ENCODE peak calls at places on chromosomes 7 and 10, in six cellular contexts. L is mesendoderm, E is AG04450, D is body of pancreas, A is H7, V is testis. O is an unnamed sample.

GRCh38 chr10:43131256-43131655 is 7.0 kb upstream of the CSGALNACT2 start:
- DNase-seq in L (no peak), E (no peak), D (no peak), A (no peak), V (no peak), O (no peak)

GRCh38 chr10:76546411-76546810 is 1091.2 kb downstream of the KCNMA1 start:
- DNase-seq in L (no peak), E (no peak), D (no peak), A (no peak), V (no peak), O (peak)

GRCh38 chr10:120506674-120507073 is 49.6 kb downstream of the PLPP4 start:
- DNase-seq in L (peak), E (no peak), D (no peak), A (no peak), V (no peak), O (no peak)

GRCh38 chr7:99002146-99002826 is 124.0 kb downstream of the TRRAP start:
- DNase-seq in L (no peak), E (no peak), D (no peak), A (peak), V (peak), O (peak)

GRCh38 chr10:27518261-27518660 is 14.2 kb downstream of the RAB18 start:
- DNase-seq in L (no peak), E (no peak), D (no peak), A (no peak), V (no peak), O (no peak)

GRCh38 chr10:21534611-21535493 is 820 bp downstream of the MLLT10 start:
- DNase-seq in L (peak), E (no peak), D (peak), A (peak), V (peak), O (peak)

GRCh38 chr10:69914373-69915268 is 112.9 kb downstream of the COL13A1 start:
- DNase-seq in L (peak), E (peak), D (peak), A (peak), V (peak), O (peak)

GRCh38 chr7:107982918-107983389 is 20.0 kb downstream of the LAMB1 start:
- DNase-seq in L (no peak), E (no peak), D (no peak), A (no peak), V (no peak), O (peak)

GRCh38 chr10:96588601-96589419 is 2.0 kb upstream of the TM9SF3 start:
- DNase-seq in L (no peak), E (no peak), D (no peak), A (no peak), V (no peak), O (no peak)

GRCh38 chr10:64449603-64450002 is 928.4 kb downstream of the REEP3 start:
- DNase-seq in L (no peak), E (no peak), D (no peak), A (no peak), V (no peak), O (no peak)

GRCh38 chr10:74863508-74863907 is 37.1 kb downstream of the KAT6B start:
- DNase-seq in L (no peak), E (no peak), D (no peak), A (no peak), V (no peak), O (no peak)

DNA sequence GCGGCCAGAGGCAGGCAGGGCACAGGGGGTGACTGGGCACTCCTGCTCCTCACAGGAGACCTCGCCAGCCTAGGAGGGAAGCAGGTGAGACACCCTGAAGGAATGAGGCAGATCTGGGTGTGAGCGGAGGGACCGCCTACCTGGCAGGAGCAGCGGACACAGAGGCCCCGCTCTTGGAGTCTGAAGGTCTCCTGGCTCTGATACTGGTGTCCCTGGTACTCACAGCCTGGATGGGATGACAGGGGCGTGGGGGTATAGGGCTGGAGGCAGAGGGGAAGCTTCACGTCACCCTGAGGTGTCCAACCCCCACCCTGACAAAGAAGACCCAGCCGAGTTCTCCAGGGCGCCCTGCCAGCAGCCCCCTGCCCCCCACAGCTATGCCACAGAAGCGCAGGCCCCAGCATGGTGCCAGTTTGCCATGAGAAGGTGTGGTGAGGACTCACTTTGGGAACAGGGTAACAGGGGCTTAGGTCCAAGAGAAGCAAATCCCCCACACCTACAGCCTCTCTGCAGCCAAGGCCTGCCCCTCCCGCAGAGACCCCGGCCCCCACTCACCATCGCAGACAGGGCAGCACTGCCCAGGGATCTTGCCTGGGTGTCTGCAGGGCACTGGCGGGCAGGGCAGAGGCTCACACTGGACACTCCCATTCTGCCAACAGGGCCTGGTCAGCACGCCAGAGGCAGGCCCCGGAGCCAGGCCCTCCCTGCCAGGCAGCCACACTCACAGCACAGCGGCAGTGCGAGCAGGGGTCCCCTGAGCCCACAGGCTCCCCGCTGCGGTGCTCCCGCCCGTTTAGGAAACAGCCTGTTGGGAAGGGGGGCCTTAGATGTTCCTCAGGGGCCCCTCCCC is 17.0 kb downstream of the KCP start:
- DNase-seq in L (no peak), E (no peak), D (no peak), A (peak), V (no peak), O (no peak)
- H3K4me3 ChIP-seq in L (no peak), E (no peak), D (no peak), A (no peak), V (no peak), O (no peak)

GRCh38 chr7:44324204-44325126 is 929 bp downstream of the CAMK2B start:
- DNase-seq in L (no peak), E (no peak), D (no peak), A (peak), V (no peak), O (no peak)

GRCh38 chr7:44326261-44327125 is 1.1 kb upstream of the CAMK2B start:
- DNase-seq in L (no peak), E (no peak), D (no peak), A (no peak), V (no peak), O (no peak)

GRCh38 chr7:44323381-44324203 is 1.8 kb downstream of the CAMK2B start:
- DNase-seq in L (no peak), E (no peak), D (no peak), A (no peak), V (no peak), O (no peak)

GRCh38 chr7:44325811-44326241 is 432 bp upstream of the CAMK2B start:
- DNase-seq in L (peak), E (no peak), D (no peak), A (peak), V (no peak), O (peak)

GRCh38 chr7:44325181-44325671 is at the start of gene CAMK2B:
- DNase-seq in L (no peak), E (no peak), D (no peak), A (peak), V (no peak), O (peak)
- H3K4me3 ChIP-seq in L (no peak), E (peak), D (no peak), A (peak), V (peak), O (peak)

DNA sequence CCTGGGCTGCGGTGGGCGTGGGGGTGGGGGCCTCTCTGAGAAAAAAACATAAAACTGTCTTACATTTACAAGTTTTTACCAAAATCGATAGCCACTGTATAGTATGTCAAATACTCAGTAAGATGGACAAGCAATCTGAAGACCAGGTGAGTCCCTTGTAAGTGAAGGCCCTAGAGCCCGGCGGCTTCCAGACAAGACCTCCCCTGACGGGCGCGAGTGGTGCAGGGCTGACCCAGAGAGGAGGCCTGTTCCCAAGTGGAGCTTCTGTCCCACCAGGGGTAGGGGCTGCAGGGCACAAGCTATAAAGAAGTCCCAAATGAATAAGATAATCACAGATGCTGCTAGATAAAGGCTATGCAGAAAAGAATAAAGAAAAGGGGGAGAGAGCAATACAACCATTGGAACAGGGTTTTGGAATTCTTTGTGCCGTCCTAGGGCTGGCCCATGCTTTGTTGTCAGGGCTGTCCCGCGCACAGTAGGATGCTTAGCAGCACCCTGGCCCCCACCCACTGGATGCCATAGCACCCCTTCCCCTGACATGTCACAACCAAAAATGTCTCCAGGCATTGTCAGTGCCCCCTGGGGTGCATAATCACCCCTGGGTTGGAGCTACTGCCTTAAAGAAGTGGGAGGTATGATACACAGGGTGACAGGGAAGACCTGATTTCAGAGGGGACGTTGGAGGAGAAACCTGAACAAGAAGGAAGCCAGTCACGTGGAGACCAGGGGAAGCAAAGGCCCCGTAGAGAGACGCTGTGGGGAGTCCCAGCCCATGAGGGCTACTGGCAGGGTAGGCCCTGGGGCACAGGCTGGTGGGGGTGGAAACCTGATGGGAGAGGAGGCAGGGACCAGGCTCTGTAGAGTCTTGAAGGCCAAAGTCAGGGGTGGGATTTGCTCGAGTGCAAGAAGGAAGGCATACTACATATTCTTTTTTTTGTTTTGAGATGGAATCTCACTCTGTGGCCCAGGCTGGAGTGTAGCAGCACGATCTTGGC is 43.1 kb downstream of the CHST15 start:
- DNase-seq in L (no peak), E (no peak), D (no peak), A (no peak), V (no peak), O (no peak)
- H3K4me3 ChIP-seq in L (no peak), E (no peak), D (no peak), A (no peak), V (no peak), O (no peak)

DNA sequence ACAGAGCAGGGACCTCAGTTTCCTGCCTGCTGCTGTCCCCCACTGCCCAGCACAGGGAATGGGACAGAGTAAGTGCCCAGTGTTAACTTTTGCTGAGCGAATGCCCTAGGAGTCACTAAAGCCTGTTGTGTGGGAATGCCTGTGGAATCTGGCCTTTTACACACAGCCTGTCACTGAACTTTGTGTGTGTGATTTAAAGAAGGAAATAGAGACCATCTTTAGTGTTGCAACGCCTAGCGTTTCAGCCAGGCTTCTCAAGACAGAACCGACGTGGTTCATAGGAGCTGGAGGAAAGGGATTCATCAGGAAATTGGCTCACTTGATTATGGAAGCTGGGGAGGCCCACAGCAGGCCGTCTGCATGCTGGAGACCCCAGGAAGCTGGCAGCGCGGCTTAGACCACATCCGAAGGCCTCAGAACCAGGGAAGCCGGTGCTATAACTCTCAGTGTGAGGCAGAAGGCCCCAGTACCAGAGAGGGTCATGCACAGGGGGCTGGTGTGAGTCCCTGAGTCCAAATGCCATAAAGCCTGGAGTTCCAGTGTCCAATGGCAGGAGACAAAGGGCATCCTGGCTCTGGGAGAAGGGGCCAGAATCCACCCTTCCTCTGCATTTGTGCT is 29.1 kb upstream of the RNF32 start:
- DNase-seq in L (no peak), E (no peak), D (no peak), A (no peak), V (no peak), O (no peak)
- H3K4me3 ChIP-seq in L (no peak), E (no peak), D (no peak), A (no peak), V (no peak), O (no peak)

GRCh38 chr10:124227306-124228016 is 134.1 kb upstream of the CHST15 start:
- DNase-seq in L (no peak), E (no peak), D (no peak), A (no peak), V (no peak), O (no peak)

GRCh38 chr10:124224331-124225028 is 131.1 kb upstream of the CHST15 start:
- DNase-seq in L (no peak), E (no peak), D (no peak), A (no peak), V (no peak), O (no peak)

GRCh38 chr10:124226271-124226911 is 133.0 kb upstream of the CHST15 start:
- DNase-seq in L (no peak), E (no peak), D (no peak), A (no peak), V (no peak), O (no peak)

GRCh38 chr10:124225029-124225467 is 131.7 kb upstream of the CHST15 start:
- DNase-seq in L (no peak), E (no peak), D (no peak), A (no peak), V (no peak), O (no peak)

DNA sequence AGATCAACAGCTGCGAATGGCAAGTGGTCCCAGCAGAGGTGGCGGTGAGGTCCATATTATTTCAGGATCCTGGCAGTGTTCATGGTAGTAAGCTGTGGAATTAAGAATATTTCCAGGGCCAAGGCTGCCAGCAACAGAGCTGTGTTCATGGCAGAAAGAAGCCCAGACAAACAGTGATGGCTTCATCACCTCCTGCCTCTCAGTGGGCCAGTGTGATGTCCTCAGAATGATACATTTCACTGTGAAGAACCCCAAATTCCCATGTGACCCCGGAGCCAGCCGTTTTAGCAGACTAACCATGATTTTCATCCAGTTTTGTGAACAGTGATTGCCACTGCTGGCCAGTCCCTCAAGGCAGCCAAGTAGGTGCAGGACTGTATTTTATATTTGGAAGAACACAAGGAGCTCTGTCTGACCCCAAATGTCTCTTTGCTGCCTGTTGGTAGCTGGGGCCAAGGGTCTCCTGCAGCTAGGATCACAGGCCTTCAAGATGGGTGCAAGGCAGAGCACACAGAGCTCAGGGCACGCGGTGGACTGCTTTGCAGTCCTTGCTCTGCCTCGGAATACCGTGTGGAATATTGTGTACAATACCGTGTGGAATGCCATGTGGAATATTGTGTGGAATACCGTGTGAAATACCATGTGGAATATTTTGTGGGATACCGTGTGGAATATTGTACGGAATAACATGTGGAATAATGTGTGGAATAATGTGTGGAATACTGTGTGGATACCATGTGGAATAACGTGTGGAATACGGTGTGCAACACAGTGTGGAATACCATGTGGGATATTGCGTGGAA is 132.3 kb upstream of the CHST15 start:
- DNase-seq in L (no peak), E (no peak), D (no peak), A (no peak), V (no peak), O (no peak)
- H3K4me3 ChIP-seq in L (no peak), E (no peak), D (no peak), A (no peak), V (no peak), O (no peak)

O was measured in thyroid gland.